ENCODE peak calls at places on chromosomes 6 and 20, in seven cellular contexts. X is pancreas, L is BJ, G is GM13977, Y is endothelial cell, A is Peyer's patch, C is body of pancreas. Z is an unnamed sample.

GRCh38 chr6:3317741-3318211 is 59.0 kb downstream of the PSMG4 start:
- DNase-seq in A (no peak), X (no peak), C (no peak), Y (no peak), L (no peak), G (no peak), Z (no peak)

GRCh38 chr20:57272883-57273282 is 6.4 kb upstream of the BMP7 start:
- DNase-seq in X (no peak), A (no peak), C (no peak), Y (no peak), L (no peak), G (no peak), Z (no peak)

GRCh38 chr20:839626-840025 is 6.1 kb downstream of the FAM110A start:
- DNase-seq in A (no peak), C (no peak), X (no peak), L (no peak), G (no peak), Y (no peak), Z (no peak)

GRCh38 chr6:1105833-1106400 is 206.0 kb upstream of the FOXQ1 start:
- DNase-seq in Y (no peak), L (no peak), A (no peak), G (no peak), C (no peak), X (no peak), Z (no peak)

GRCh38 chr6:14129572-14129971 is 12.0 kb downstream of the CD83 start:
- DNase-seq in A (peak; percentile 73), G (peak; percentile 42), X (peak; percentile 48), Y (peak; percentile 44), L (no peak), C (peak; percentile 58), Z (peak; percentile 22)

GRCh38 chr6:93105017-93105416 is 314.3 kb downstream of the EPHA7 start:
- DNase-seq in G (no peak), X (no peak), A (no peak), Y (no peak), L (no peak), C (no peak), Z (no peak)

GRCh38 chr6:71012871-71013456 is 56.1 kb upstream of the B3GAT2 start:
- DNase-seq in C (peak; percentile 37), A (no peak), Y (peak; percentile 20), G (peak; percentile 50), X (peak; percentile 20), L (no peak), Z (peak; percentile 50)

GRCh38 chr6:158389188-158389919 is 77.1 kb downstream of the TULP4 start:
- DNase-seq in A (no peak), X (no peak), L (no peak), G (no peak), C (no peak), Y (no peak), Z (no peak)

GRCh38 chr6:123622780-123623179 is 14.0 kb downstream of the TRDN start:
- DNase-seq in L (no peak), Y (no peak), C (no peak), G (no peak), X (no peak), A (no peak), Z (no peak)

GRCh38 chr6:137661601-137662000 is 167.4 kb upstream of the OLIG3 start:
- DNase-seq in A (no peak), X (no peak), C (no peak), G (no peak), L (no peak), Y (peak; percentile 11), Z (peak; percentile 20)

GRCh38 chr20:53298900-53299299 is 294.7 kb downstream of the ZNF217 start:
- DNase-seq in L (no peak), X (no peak), C (no peak), A (no peak), G (no peak), Y (no peak), Z (no peak)

GRCh38 chr6:80454197-80454596 is 347.7 kb downstream of the BCKDHB start:
- DNase-seq in G (peak; percentile 4), A (no peak), X (no peak), L (peak; percentile 63), C (no peak), Y (no peak), Z (peak; percentile 29)

GRCh38 chr6:12280901-12281300 is 9.3 kb upstream of the EDN1 start:
- DNase-seq in Y (no peak), X (no peak), G (no peak), A (no peak), C (no peak), L (no peak), Z (no peak)

GRCh38 chr6:12280458-12280857 is 9.7 kb upstream of the EDN1 start:
- DNase-seq in G (no peak), C (no peak), X (no peak), Y (no peak), A (no peak), L (no peak), Z (no peak)

GRCh38 chr6:12288211-12288618 is 1.9 kb upstream of the EDN1 start:
- DNase-seq in Y (no peak), A (no peak), L (no peak), C (peak; percentile 73), G (no peak), X (peak; percentile 62), Z (peak; percentile 45)

GRCh38 chr6:12286381-12287132 is 3.6 kb upstream of the EDN1 start:
- DNase-seq in L (peak; percentile 40), Y (no peak), X (no peak), G (no peak), C (no peak), A (no peak), Z (no peak)

DNA sequence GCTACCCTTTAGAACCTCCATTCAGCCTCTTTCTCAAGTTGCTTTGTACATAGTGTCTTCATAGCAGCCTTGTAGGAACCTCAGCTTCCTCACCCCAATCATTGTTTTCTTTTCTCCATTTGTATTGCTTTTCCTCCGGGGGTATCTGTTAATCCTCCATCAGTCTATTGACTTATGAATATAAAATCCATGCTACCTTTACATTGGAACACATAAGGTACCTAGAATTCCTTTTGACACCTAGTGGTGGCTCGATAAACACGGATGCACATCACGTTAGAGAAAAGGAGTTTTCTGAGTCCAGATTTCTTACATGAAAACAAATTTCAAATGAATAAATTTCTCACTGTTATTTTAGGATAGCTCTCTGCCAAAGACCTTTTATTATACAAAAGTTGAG is 6.3 kb upstream of the EDN1 start:
- DNase-seq in Y (no peak), A (no peak), G (no peak), C (no peak), L (no peak), X (no peak), Z (no peak)
- TF ChIP-seq CTCF in Y (peak; percentile 34), A (no peak), G (no peak), C (no peak), L (no peak), X (no peak), Z (no peak)

GRCh38 chr20:3103369-3104032 is 19.0 kb upstream of the AVP start:
- DNase-seq in X (no peak), L (no peak), A (no peak), Y (no peak), G (no peak), C (no peak), Z (no peak)

GRCh38 chr20:3106185-3106584 is 21.7 kb upstream of the AVP start:
- DNase-seq in Y (no peak), L (no peak), X (no peak), G (no peak), C (no peak), A (no peak), Z (no peak)

GRCh38 chr20:3106658-3107463 is 22.3 kb upstream of the AVP start:
- DNase-seq in X (no peak), L (no peak), G (no peak), A (no peak), Y (no peak), C (no peak), Z (no peak)

GRCh38 chr20:3107464-3108025 is 23.0 kb upstream of the AVP start:
- DNase-seq in A (no peak), C (no peak), X (no peak), G (no peak), Y (no peak), L (no peak), Z (no peak)

DNA sequence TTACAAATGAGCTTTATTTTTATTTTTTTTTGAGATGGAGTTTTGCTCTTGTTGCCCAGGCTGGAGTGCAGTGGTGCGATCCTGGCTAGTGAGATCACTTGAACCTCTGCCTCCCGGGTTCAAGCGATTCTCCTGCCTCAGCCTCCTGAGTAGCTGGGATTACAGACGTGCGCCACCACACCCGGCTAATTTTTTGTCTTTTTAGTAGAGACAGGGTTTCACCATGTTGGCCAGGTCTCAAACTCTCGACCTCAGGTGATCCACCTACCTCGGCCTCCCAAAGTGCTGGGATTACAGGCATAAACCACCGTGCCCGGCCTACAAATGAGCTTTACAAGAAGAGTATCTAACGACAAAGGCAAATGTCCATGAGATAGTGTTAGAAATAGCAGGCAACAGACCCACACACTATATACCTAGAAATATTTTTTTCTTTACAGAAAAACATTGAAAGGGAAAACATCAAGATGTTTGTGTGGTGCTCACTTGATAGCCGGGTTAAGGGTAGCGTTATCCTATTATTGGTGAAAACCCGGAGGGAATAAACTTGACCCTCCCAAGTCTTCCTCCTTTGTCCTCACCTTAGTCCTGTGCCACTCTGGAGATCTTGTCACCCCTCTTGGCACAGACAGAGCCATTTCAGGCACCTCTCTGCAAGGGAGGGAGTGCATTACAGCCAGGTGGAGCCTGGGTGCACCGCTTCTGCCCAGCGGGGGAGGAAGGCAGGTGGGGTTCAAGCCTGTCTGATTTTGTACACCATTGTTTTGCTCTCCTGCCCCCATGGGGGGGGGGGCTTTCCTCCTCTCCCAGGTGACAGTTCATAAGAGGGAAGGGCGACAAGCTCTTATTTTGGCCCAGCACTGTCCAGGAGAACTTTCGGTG is 21.0 kb upstream of the AVP start:
- DNase-seq in C (no peak), Y (no peak), A (no peak), X (no peak), L (no peak), G (no peak), Z (no peak)
- TF ChIP-seq CTCF in C (no peak), Y (no peak), A (no peak), X (no peak), L (no peak), G (no peak), Z (no peak)

DNA sequence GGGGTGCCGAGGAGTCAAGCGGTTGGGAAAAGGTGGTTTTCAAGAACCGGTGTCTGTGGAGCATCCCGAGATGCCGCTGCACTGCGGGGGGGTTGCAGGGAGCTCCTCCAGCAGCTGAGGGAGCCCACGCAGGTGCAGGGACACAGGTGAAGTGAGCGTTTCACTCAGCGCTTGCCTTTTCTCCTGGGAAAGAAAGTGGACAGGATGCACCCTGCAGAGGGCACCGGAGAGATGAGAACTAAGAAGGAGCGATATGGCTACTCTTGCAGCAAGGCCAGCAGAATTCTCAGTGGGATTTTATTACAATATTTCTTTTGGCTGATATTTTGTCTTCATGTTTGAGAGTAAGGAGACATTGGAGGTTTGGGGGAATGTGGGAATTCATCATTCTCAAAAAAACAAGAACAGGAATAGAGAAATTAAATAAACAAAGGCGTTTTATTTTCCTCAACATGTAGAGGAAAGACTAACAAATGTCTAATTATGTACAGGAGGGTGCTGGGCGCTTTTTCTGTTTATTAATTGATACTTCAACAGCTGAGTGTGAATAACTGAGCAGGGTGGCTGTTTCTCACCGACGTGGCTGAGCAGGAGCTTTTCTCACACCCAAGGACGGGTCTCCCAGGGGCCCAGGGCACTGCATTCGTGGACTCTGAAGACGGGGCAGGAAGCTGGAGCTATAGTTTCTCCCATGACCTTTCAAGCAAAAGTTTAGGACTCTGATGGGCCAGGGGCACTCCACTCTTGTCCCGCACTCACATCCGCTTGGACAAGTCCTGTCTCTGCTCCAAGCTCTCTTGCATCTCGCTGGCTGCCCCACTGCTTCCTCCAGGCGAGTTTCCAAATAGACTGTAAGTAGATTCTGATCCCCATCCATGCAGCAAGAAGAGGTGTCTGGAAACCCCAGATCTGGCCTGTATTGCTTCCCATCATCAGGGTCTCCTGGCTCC is 176.1 kb downstream of the SMOC2 start:
- DNase-seq in A (no peak), G (no peak), C (no peak), X (no peak), Y (no peak), L (no peak), Z (peak; percentile 65)
- TF ChIP-seq CTCF in A (peak; percentile 14), G (no peak), C (no peak), X (no peak), Y (no peak), L (no peak), Z (peak; percentile 53)

GRCh38 chr6:34074064-34074739 is 71.7 kb downstream of the GRM4 start:
- DNase-seq in L (no peak), X (no peak), Y (no peak), A (no peak), G (no peak), C (no peak), Z (no peak)
- TF ChIP-seq CTCF in L (no peak), X (no peak), Y (no peak), A (no peak), G (no peak), C (no peak), Z (peak; percentile 8)